ENCODE peak calls at places on chromosome 10, in eight cellular contexts. G is GM04503; A is GM12892; M is activated effector memory CD4-positive, alpha-beta T cell treated with Interleukin-2 at 50 U/mL for 16 hours; F is Caki2; W is neuronal stem cell; V is G401; J is NCI-H226. L is an unnamed sample.
A peak's percentile ranks its signal among the peaks of the same experiment; 100 is the strongest.

GRCh38 chr10:36504752-36505151 is 620.6 kb upstream of the ANKRD30A start:
- DNase-seq in G (no peak), A (no peak), M (no peak), F (no peak), W (no peak), V (no peak), J (peak; percentile 7), L (peak; percentile 11)

GRCh38 chr10:86160890-86161585 is 205.6 kb downstream of the GRID1 start:
- DNase-seq in G (no peak), A (no peak), M (no peak), F (no peak), W (no peak), V (no peak), J (no peak), L (no peak)

GRCh38 chr10:23368816-23369640 is 24.4 kb upstream of the C10orf67 start:
- DNase-seq in G (no peak), A (no peak), M (no peak), F (no peak), W (no peak), V (no peak), J (no peak), L (peak; percentile 87)

GRCh38 chr10:110833941-110834621 is 37.6 kb upstream of the PDCD4 start:
- DNase-seq in G (no peak), A (no peak), M (no peak), F (no peak), W (no peak), V (no peak), J (no peak), L (no peak)

GRCh38 chr10:5971886-5972285 is 5.5 kb downstream of the IL15RA start:
- DNase-seq in G (no peak), A (no peak), M (no peak), F (no peak), W (no peak), V (no peak), J (no peak), L (no peak)

GRCh38 chr10:28505359-28505959 is 27.5 kb upstream of the WAC start:
- DNase-seq in G (no peak), A (no peak), M (no peak), F (no peak), W (no peak), V (peak; percentile 74), J (no peak), L (peak; percentile 31)

GRCh38 chr10:114724295-114724694 is 66.2 kb upstream of the ABLIM1 start:
- DNase-seq in G (no peak), A (no peak), M (no peak), F (no peak), W (no peak), V (no peak), J (peak; percentile 32), L (no peak)

GRCh38 chr10:13390604-13391522 is 42.8 kb upstream of the SEPHS1 start:
- DNase-seq in G (no peak), A (no peak), M (no peak), F (no peak), W (no peak), V (peak; percentile 11), J (no peak), L (no peak)

GRCh38 chr10:90417056-90417455 is 440.8 kb downstream of the HTR7 start:
- DNase-seq in G (no peak), A (no peak), M (no peak), F (no peak), W (no peak), V (no peak), J (peak; percentile 58), L (peak; percentile 64)

GRCh38 chr10:88541116-88541626 is 41.9 kb downstream of the RNLS start:
- DNase-seq in G (no peak), A (no peak), M (no peak), F (no peak), W (no peak), V (no peak), J (no peak), L (peak; percentile 54)

GRCh38 chr10:132565516-132566209 is 28.1 kb downstream of the INPP5A start:
- DNase-seq in G (no peak), A (no peak), M (no peak), F (no peak), W (no peak), V (no peak), J (no peak), L (no peak)

GRCh38 chr10:24415455-24416169 is 206.7 kb downstream of the KIAA1217 start:
- DNase-seq in G (no peak), A (no peak), M (no peak), F (no peak), W (no peak), V (peak; percentile 4), J (peak; percentile 2), L (peak; percentile 46)

GRCh38 chr10:117096559-117097201 is 41.4 kb downstream of the VAX1 start:
- DNase-seq in G (no peak), A (no peak), M (no peak), F (no peak), W (peak; percentile 56), V (no peak), J (no peak), L (no peak)

GRCh38 chr10:19749185-19749729 is 67.0 kb upstream of the PLXDC2 start:
- DNase-seq in G (peak; percentile 1), A (no peak), M (no peak), F (peak; percentile 5), W (no peak), V (no peak), J (peak; percentile 65), L (peak; percentile 82)

GRCh38 chr10:32112055-32112454 is 55.8 kb upstream of the KIF5B start:
- DNase-seq in G (peak; percentile 64), A (no peak), M (no peak), F (peak; percentile 4), W (no peak), V (no peak), J (peak; percentile 59), L (peak; percentile 89)

GRCh38 chr10:85888004-85888403 is 478.6 kb downstream of the GRID1 start:
- DNase-seq in G (no peak), A (no peak), M (no peak), F (no peak), W (no peak), V (no peak), J (no peak), L (no peak)

GRCh38 chr10:86451604-86451960 is 70.0 kb downstream of the WAPL start:
- DNase-seq in G (no peak), A (no peak), M (no peak), F (peak; percentile 85), W (no peak), V (no peak), J (no peak), L (no peak)